ENCODE peak calls at places on chromosomes 12 and 14, in four cellular contexts. O is ovary, A is SHP77, K is lower lobe of right lung. B is an unnamed sample.

GRCh38 chr14:57812000-57812399 is 53.9 kb downstream of the SLC35F4 start:
- DNase-seq in O (no peak), A (no peak), K (no peak), B (no peak)

GRCh38 chr12:41653386-41654110 is 465.4 kb downstream of the PDZRN4 start:
- DNase-seq in O (no peak), A (no peak), K (no peak), B (no peak)

GRCh38 chr14:103045387-103045869 is 11.9 kb downstream of the CDC42BPB start:
- DNase-seq in O (no peak), A (no peak), K (no peak), B (no peak)

GRCh38 chr12:114414866-114415524 is 9.1 kb upstream of the TBX5 start:
- DNase-seq in O (no peak), A (no peak), K (no peak), B (no peak)

GRCh38 chr12:1509703-1510395 is 84.5 kb downstream of the FBXL14 start:
- DNase-seq in O (no peak), A (no peak), K (no peak), B (no peak)

GRCh38 chr14:34235635-34236300 is 226.3 kb downstream of the SPTSSA start:
- DNase-seq in O (no peak), A (no peak), K (no peak), B (no peak)

GRCh38 chr12:130198026-130198662 is 35.9 kb downstream of the FZD10 start:
- DNase-seq in O (no peak), A (no peak), K (no peak), B (no peak)

GRCh38 chr14:99821519-99822165 is 28.4 kb downstream of the EML1 start:
- DNase-seq in O (no peak), A (no peak), K (no peak), B (peak)

GRCh38 chr12:47014474-47014873 is 64.9 kb upstream of the PCED1B start:
- DNase-seq in O (no peak), A (no peak), K (no peak), B (no peak)

GRCh38 chr12:29782821-29783772 is 645 bp downstream of the TMTC1 start:
- DNase-seq in O (peak), A (peak), K (peak), B (peak)

GRCh38 chr12:131699434-131699833 is 11.5 kb upstream of the SFSWAP start:
- DNase-seq in O (no peak), A (no peak), K (no peak), B (no peak)

GRCh38 chr14:104072586-104072985 is 12.9 kb upstream of the ASPG start:
- DNase-seq in O (no peak), A (no peak), K (no peak), B (no peak)

B was measured in NCI-H526.